ENCODE peak calls at places on chromosome 6, in four cellular contexts. A is thoracic aorta, V is GM12864, O is AG09309. W is an unnamed sample.

GRCh38 chr6:2857580-2858337 is 16.1 kb upstream of the SERPINB1 start:
- DNase-seq in A (no peak), O (no peak), V (peak), W (peak)

GRCh38 chr6:28004350-28005123 is 47.5 kb downstream of the OR2B6 start:
- DNase-seq in O (no peak), A (no peak), V (no peak), W (no peak)

GRCh38 chr6:154864086-154864430 is 130.8 kb downstream of the SCAF8 start:
- DNase-seq in A (no peak), O (no peak), V (no peak), W (no peak)

GRCh38 chr6:90072501-90072900 is 178.2 kb downstream of the GJA10 start:
- DNase-seq in O (no peak), A (no peak), V (no peak), W (no peak)

GRCh38 chr6:111596784-111597183 is 8.9 kb downstream of the TRAF3IP2 start:
- DNase-seq in A (no peak), O (no peak), V (no peak), W (no peak)

GRCh38 chr6:119210596-119210995 is 132.1 kb upstream of the FAM184A start:
- DNase-seq in V (no peak), O (no peak), A (no peak), W (no peak)

GRCh38 chr6:147675281-147675680 is 166.8 kb downstream of the SAMD5 start:
- DNase-seq in O (no peak), A (no peak), V (no peak), W (no peak)

GRCh38 chr6:151478670-151479069 is 15.1 kb upstream of the CCDC170 start:
- DNase-seq in O (no peak), V (no peak), A (no peak), W (no peak)

GRCh38 chr6:84764332-84765049 is at the start of gene TBX18:
- DNase-seq in A (peak), V (no peak), O (peak), W (no peak)
- TF ChIP-seq CTCF in A (no peak), V (no peak), O (no peak), W (no peak)

DNA sequence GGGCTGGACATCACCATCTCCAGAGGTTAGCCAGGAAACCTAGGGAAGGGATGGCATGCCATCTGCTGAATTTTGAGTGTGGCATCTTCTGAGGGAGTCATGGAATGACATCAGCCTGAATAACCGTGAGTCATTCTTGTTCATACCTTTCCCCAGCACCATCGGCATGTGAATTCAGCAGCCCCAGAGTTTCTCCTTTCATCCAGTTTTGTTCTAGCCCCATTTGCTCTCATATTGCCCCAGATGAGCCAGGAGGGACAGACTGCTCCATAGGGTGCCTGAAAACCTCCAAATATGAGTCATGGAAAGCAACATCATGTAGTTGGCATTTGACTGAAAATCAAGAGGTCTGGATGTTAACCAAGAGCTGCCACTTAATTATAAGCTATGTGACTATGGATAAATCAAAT is 219.2 kb upstream of the SGK1 start:
- DNase-seq in V (no peak), A (no peak), O (peak), W (no peak)
- TF ChIP-seq CTCF in V (no peak), A (no peak), O (no peak), W (no peak)

GRCh38 chr6:33788694-33789549 is at the start of gene LEMD2:
- DNase-seq in V (peak), O (peak), A (peak), W (peak)
- TF ChIP-seq CTCF in V (no peak), O (no peak), A (no peak), W (no peak)

DNA sequence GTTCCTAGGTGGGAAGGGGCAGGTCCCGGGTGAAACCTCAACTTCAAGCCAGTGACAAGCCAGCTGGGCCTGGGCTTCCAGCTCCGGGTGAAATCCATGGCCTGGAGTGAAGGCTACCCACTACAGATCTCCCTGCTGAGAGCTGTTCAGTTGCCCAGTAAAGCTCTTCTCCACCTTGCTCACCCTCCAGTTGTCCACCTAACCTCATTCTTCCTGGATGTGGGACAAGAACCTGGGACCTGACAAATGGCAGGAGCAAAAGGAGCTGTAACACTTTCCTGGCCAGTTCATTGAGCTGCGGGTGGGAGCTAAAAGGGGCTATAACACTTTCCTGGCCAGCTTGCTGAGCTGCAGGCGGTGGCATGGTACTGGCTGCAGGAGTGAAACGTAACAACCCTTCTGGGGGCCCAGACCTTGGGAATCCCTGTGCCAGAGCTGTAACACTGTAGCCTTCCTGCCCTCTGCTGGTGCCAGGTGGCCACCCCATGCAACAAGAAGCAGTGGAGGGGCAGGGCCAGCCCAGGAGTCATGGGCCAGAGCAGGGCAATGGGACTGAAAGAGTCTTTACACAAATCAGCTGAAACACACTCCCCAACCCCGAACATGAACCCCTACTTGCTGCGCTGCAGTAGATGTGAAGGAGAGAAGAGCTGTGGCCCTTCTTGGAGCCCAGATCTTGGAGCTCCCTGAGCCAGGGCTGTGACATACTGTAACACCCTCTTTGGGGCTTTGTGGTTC is 3.6 kb upstream of the HINT3 start:
- DNase-seq in O (no peak), A (no peak), V (no peak), W (peak)
- TF ChIP-seq CTCF in O (peak), A (no peak), V (peak), W (peak)

DNA sequence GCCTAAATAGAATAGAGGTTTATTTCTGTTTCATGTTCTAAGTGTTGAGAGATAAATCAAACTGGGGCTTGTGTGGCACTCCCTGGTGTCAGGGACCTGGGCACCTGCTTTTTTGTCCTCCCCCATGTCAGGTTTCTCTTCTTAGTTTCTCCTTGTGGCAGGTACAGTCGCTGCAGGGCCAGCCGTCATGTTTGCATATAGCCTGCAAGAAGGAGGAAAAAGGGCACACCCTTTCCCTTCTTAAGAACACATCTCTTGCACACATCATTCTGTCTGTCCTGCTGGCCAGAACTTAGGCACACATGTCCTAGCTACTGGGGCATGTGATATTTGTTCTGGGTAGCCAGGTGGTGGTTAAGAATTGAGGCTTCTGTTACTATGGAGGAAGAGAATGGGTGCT is 27.9 kb downstream of the CDC5L start:
- DNase-seq in V (peak), O (no peak), A (no peak), W (no peak)
- TF ChIP-seq CTCF in V (no peak), O (no peak), A (no peak), W (no peak)

DNA sequence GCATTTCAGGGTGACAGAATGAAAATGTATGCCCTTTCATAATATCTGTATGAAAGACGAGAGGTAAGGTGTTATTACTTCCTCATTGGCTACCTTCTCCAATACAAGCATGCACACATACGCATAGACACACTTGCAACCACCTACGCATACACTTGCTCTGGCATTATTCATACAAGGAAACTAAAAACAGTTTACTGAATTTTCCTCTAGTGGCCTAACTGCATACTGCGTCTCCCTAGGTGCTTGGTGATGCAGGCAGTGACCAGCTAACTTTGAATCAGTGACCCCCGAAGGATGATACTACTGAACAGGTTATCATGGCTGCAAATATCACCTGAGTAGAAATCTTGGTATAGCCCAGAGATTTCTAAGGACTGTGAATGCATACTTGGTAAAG is 593.1 kb downstream of the PKHD1 start:
- DNase-seq in V (no peak), O (no peak), A (no peak), W (no peak)
- TF ChIP-seq CTCF in V (peak), O (no peak), A (no peak), W (no peak)

GRCh38 chr6:41427642-41428401 is 92.4 kb downstream of the NCR2 start:
- DNase-seq in O (no peak), V (no peak), A (no peak), W (peak)
- TF ChIP-seq CTCF in O (no peak), V (no peak), A (no peak), W (no peak)

GRCh38 chr6:1066449-1066848 is 245.4 kb upstream of the FOXQ1 start:
- DNase-seq in A (no peak), V (no peak), O (no peak), W (no peak)

GRCh38 chr6:1065986-1066385 is 245.9 kb upstream of the FOXQ1 start:
- DNase-seq in A (no peak), O (no peak), V (no peak), W (no peak)

GRCh38 chr6:1063671-1064355 is 248.1 kb upstream of the FOXQ1 start:
- DNase-seq in A (no peak), V (no peak), O (peak), W (no peak)

GRCh38 chr6:1059596-1059995 is 252.3 kb upstream of the FOXQ1 start:
- DNase-seq in O (no peak), A (no peak), V (no peak), W (no peak)

DNA sequence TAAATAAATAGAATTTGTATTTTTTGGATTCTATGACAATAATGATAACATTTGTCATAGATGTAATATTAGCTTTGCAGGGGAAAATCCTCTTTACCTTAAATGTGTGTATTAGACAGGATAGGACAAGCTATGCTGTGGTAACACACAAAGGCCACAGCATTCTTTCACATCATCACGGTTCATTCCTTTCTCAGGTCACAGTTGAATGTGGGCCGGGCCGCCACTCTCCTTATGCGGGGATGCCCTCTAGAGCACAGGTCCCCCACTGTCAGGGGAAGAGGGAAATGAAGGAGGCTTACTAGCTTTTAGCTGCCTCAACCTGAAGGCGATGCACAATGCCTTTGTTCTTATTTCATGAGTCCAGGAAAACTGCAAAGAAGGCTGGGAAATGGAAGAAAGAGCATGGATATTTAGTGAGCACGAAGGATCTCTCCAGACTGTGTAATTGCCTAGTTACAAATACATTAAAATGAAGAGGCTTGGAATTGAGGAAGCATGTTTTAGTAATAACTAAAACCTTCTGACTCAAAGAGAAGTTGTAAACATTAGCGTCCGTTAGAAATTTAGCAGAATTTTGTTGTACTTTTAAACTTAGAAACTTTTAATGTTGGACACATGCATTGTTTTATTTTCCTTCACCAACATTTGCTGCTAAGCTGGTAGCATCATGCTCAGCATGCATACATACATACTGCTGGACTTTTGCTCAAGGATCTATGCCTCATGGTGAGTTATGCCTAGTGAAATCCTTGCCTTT is 248.9 kb upstream of the FOXQ1 start:
- DNase-seq in O (no peak), V (no peak), A (no peak), W (no peak)
- TF ChIP-seq CTCF in O (peak), V (peak), A (no peak), W (no peak)